ENCODE peak calls at places on chromosomes 5 and 9, in six cellular contexts. M, T, C, U, W and J are unnamed samples.

GRCh38 chr5:125059255-125060050 is 313.0 kb upstream of the ZNF608 start:
- DNase-seq in C (no peak), T (no peak), U (no peak), M (no peak), W (no peak), J (no peak)

GRCh38 chr5:116459306-116459705 is 115.3 kb downstream of the SEMA6A start:
- DNase-seq in U (no peak), T (no peak), M (no peak), W (no peak), C (no peak), J (no peak)

GRCh38 chr5:133944263-133945230 is 23.9 kb downstream of the C5orf15 start:
- DNase-seq in W (peak), C (peak), M (peak), U (peak), T (peak), J (peak)

GRCh38 chr5:125227333-125228075 is 481.1 kb upstream of the ZNF608 start:
- DNase-seq in C (no peak), U (no peak), M (no peak), W (peak), T (no peak), J (peak)

GRCh38 chr5:14319102-14319501 is 176.0 kb downstream of the TRIO start:
- DNase-seq in T (no peak), W (no peak), M (no peak), C (no peak), U (no peak), J (no peak)

GRCh38 chr9:14836885-14837284 is 73.3 kb downstream of the FREM1 start:
- DNase-seq in W (no peak), U (no peak), M (no peak), C (no peak), T (no peak), J (no peak)

GRCh38 chr5:140244525-140245025 is 58.3 kb downstream of the PFDN1 start:
- DNase-seq in U (peak), C (peak), T (peak), M (peak), W (peak), J (peak)

GRCh38 chr9:15725953-15726352 is 173.1 kb downstream of the CCDC171 start:
- DNase-seq in C (no peak), M (peak), W (peak), T (no peak), U (no peak), J (no peak)